ENCODE peak calls at places on chromosomes 7 and 10, in four cellular contexts. W is keratinocyte, S is fibroblast of lung, L is hepatocyte. G is an unnamed sample.

GRCh38 chr10:62017141-62017870 is 115.8 kb downstream of the ARID5B start:
- DNase-seq in W (no peak), S (peak), L (no peak), G (no peak)

GRCh38 chr10:100201549-100201948 is 15.7 kb upstream of the ERLIN1 start:
- DNase-seq in W (no peak), S (no peak), L (no peak), G (no peak)

GRCh38 chr7:51274955-51275354 is 41.7 kb downstream of the COBL start:
- DNase-seq in W (no peak), S (no peak), L (no peak), G (no peak)

GRCh38 chr7:82615527-82615926 is 171.9 kb upstream of the CACNA2D1 start:
- DNase-seq in W (no peak), S (no peak), L (no peak), G (no peak)

GRCh38 chr7:9680713-9681112 is 1247.3 kb downstream of the NXPH1 start:
- DNase-seq in W (no peak), S (no peak), L (no peak), G (no peak)

GRCh38 chr7:51455086-51455485 is 138.5 kb upstream of the COBL start:
- DNase-seq in W (no peak), S (no peak), L (no peak), G (no peak)

GRCh38 chr7:87107949-87108757 is 44.1 kb upstream of the DMTF1 start:
- DNase-seq in W (no peak), S (no peak), L (no peak), G (no peak)

GRCh38 chr10:90138844-90139243 is 437.5 kb downstream of the KIF20B start:
- DNase-seq in W (no peak), S (peak), L (peak), G (no peak)

GRCh38 chr7:39621784-39622411 is 1.5 kb upstream of the RALA start:
- DNase-seq in W (no peak), S (no peak), L (no peak), G (no peak)
- H3K27ac ChIP-seq in W (peak), S (peak), L (no peak), G (no peak)

GRCh38 chr10:1379601-1380000 is 323.4 kb downstream of the WDR37 start:
- DNase-seq in W (no peak), S (no peak), L (no peak), G (no peak)
- TF ChIP-seq CTCF in W (no peak), S (no peak), L (peak), G (no peak)

GRCh38 chr7:137850586-137850985 is 3.8 kb upstream of the DGKI start:
- DNase-seq in W (no peak), S (no peak), L (no peak), G (no peak)

GRCh38 chr7:137848095-137848494 is 1.3 kb upstream of the DGKI start:
- DNase-seq in W (no peak), S (no peak), L (no peak), G (no peak)

GRCh38 chr7:137847418-137848050 is 760 bp upstream of the DGKI start:
- DNase-seq in W (no peak), S (peak), L (peak), G (no peak)

GRCh38 chr7:137844690-137845425 is 1.9 kb downstream of the DGKI start:
- DNase-seq in W (no peak), S (no peak), L (no peak), G (no peak)

GRCh38 chr7:137846588-137847417 is at the start of gene DGKI:
- DNase-seq in W (no peak), S (no peak), L (peak), G (no peak)
- TF ChIP-seq EZH2 in W (peak), S (no peak), L (no peak), G (no peak)

GRCh38 chr7:55016061-55016745 is 2.6 kb upstream of the EGFR start:
- DNase-seq in W (no peak), S (peak), L (no peak), G (no peak)

GRCh38 chr7:55016746-55017090 is 2.1 kb upstream of the EGFR start:
- DNase-seq in W (no peak), S (no peak), L (no peak), G (no peak)

GRCh38 chr7:55018361-55019328 is at the start of gene EGFR:
- DNase-seq in W (no peak), S (peak), L (peak), G (peak)

GRCh38 chr7:55019329-55019690 is 493 bp downstream of the EGFR start:
- DNase-seq in W (no peak), S (peak), L (peak), G (no peak)

GRCh38 chr7:55017841-55018240 is 976 bp upstream of the EGFR start:
- DNase-seq in W (no peak), S (no peak), L (no peak), G (no peak)
- H3K27ac ChIP-seq in W (peak), S (no peak), L (no peak), G (no peak)

GRCh38 chr7:66352071-66352470 is 146.9 kb downstream of the TPST1 start:
- DNase-seq in W (no peak), S (no peak), L (peak), G (no peak)
- TF ChIP-seq CTCF in W (no peak), S (no peak), L (no peak), G (no peak)

DNA sequence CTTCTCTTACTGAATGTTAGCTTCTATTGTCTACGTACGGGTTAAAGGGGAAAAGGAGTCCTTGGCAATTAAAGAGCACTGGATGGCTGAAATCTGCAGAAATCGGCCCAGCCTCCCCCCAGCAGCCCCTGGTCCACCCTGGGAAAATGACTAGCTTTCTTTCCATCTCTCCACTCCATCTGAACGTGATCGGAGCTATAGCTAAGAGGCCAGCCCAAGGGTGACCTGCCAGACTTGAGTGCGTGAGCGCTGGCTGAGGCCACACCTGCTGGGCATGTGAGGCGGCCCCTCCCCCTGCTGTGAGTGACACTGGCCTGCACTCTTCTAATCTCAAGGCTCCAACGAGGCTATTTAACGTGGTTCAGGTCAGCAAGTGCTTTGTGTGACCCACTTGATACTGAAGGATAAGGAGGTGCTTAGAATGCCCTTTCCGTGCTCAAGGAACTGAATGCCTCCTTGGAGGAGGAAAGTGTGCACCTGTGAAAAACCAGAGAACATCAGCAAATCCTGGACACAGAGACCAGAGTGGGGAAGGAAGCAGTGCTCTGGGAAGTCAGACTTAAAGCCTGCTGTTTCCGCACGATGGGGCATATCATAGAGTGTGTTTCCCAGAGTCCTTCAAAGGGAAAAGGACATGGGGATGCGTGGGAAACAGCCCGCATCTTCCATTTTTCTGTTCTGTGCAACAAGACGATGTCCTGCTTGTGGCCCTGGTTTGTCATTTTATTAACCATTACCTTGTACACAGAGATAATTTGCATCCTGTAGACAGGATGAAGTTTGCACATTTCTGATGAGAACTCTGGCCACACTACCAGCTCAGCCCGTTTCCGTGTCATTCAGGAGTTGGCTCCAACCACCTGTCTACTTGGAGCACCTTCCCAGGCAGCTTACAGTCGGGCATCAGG is 12.5 kb upstream of the MNX1 start:
- DNase-seq in W (no peak), S (no peak), L (peak), G (no peak)
- TF ChIP-seq EZH2 in W (no peak), S (peak), L (no peak), G (no peak)

GRCh38 chr10:126571203-126571602 is 99.3 kb downstream of the C10orf90 start:
- DNase-seq in W (no peak), S (no peak), L (no peak), G (no peak)
- H3K27ac ChIP-seq in W (no peak), S (no peak), L (no peak), G (no peak)

GRCh38 chr10:95866448-95866842 is 41.3 kb upstream of the CC2D2B start:
- DNase-seq in W (no peak), S (no peak), L (peak), G (no peak)

GRCh38 chr10:95865814-95866447 is 41.8 kb upstream of the CC2D2B start:
- DNase-seq in W (no peak), S (no peak), L (peak), G (no peak)

GRCh38 chr10:95867866-95868265 is 39.9 kb upstream of the CC2D2B start:
- DNase-seq in W (no peak), S (no peak), L (no peak), G (no peak)

GRCh38 chr10:95861401-95861800 is 46.4 kb upstream of the CC2D2B start:
- DNase-seq in W (no peak), S (no peak), L (no peak), G (no peak)

GRCh38 chr10:95864906-95865813 is 42.6 kb upstream of the CC2D2B start:
- DNase-seq in W (no peak), S (peak), L (peak), G (peak)
- TF ChIP-seq CTCF in W (peak), S (peak), L (peak), G (peak)

G was measured in PC-9.